ENCODE peak calls at places on chromosomes 11 and 22, in nine cellular contexts. O is suprapubic skin, Y is transverse colon, W is GM12878, K is esophagus muscularis mucosa, F is upper lobe of left lung, S is sigmoid colon, Z is K562, U is H1. T is an unnamed sample.

GRCh38 chr22:37749831-37750595 is 53.2 kb downstream of the TRIOBP start:
- DNase-seq in O (no peak), Z (no peak), F (no peak), W (no peak), S (no peak), U (no peak), K (no peak), Y (no peak), T (no peak)

GRCh38 chr22:38741576-38741975 is 14.2 kb downstream of the SUN2 start:
- DNase-seq in S (no peak), K (no peak), Y (no peak), O (no peak), F (no peak), Z (no peak), W (no peak), U (no peak), T (no peak)

GRCh38 chr11:15139958-15140659 is 25.4 kb downstream of the INSC start:
- DNase-seq in W (no peak), K (no peak), S (no peak), F (no peak), Y (no peak), U (no peak), Z (no peak), O (no peak), T (no peak)

GRCh38 chr11:75850787-75851186 is 35.8 kb downstream of the UVRAG start:
- DNase-seq in F (no peak), Y (no peak), O (no peak), S (no peak), K (no peak), U (no peak), Z (no peak), W (no peak), T (no peak)

GRCh38 chr11:27211370-27212127 is 151.5 kb downstream of the CCDC34 start:
- DNase-seq in W (no peak), Y (no peak), K (no peak), Z (peak; percentile 37), U (no peak), S (no peak), O (no peak), F (no peak), T (no peak)

GRCh38 chr22:41699264-41700104 is at the start of gene MEI1:
- DNase-seq in U (peak; percentile 38), W (peak; percentile 57), Y (peak; percentile 85), O (peak; percentile 88), K (no peak), S (peak; percentile 91), F (peak; percentile 95), Z (no peak), T (peak; percentile 90)

GRCh38 chr11:95279921-95280861 is 49.2 kb upstream of the SESN3 start:
- DNase-seq in W (no peak), U (peak; percentile 43), Z (no peak), O (no peak), K (no peak), Y (no peak), S (no peak), F (no peak), T (no peak)

GRCh38 chr11:61149624-61150615 is 11.3 kb downstream of the VPS37C start:
- DNase-seq in O (no peak), S (peak; percentile 32), Y (peak; percentile 30), Z (peak; percentile 64), F (no peak), U (no peak), K (no peak), W (no peak), T (peak; percentile 56)

GRCh38 chr22:30000566-30000965 is 79.7 kb upstream of the HORMAD2 start:
- DNase-seq in O (no peak), S (no peak), Y (no peak), U (no peak), Z (no peak), F (no peak), W (no peak), K (no peak), T (no peak)

GRCh38 chr11:114149689-114150407 is 90.3 kb downstream of the ZBTB16 start:
- DNase-seq in U (no peak), K (no peak), Y (no peak), W (no peak), F (no peak), O (no peak), S (peak; percentile 34), Z (no peak), T (no peak)

GRCh38 chr11:60589611-60590010 is 74.4 kb downstream of the MS4A13 start:
- DNase-seq in O (no peak), Z (no peak), Y (no peak), S (no peak), U (no peak), K (no peak), W (no peak), F (no peak), T (no peak)

GRCh38 chr11:133956650-133957633 is at the start of gene IGSF9B:
- DNase-seq in Y (peak; percentile 89), S (peak; percentile 94), W (peak; percentile 49), F (peak; percentile 98), U (peak; percentile 47), Z (peak; percentile 46), K (no peak), O (peak; percentile 81), T (peak; percentile 89)

GRCh38 chr11:61836193-61836592 is 8.1 kb downstream of the FADS2 start:
- DNase-seq in W (no peak), Y (no peak), Z (no peak), K (no peak), S (no peak), U (no peak), O (no peak), F (no peak), T (no peak)

GRCh38 chr22:42928969-42929837 is 72.1 kb upstream of the ARFGAP3 start:
- DNase-seq in W (peak; percentile 61), U (no peak), O (peak; percentile 86), K (no peak), F (no peak), Y (no peak), S (no peak), Z (no peak), T (no peak)

GRCh38 chr22:43293661-43294392 is 49.3 kb downstream of the SCUBE1 start:
- DNase-seq in Y (peak; percentile 79), K (peak; percentile 96), Z (peak; percentile 77), U (no peak), S (peak; percentile 97), W (no peak), F (peak; percentile 77), O (peak; percentile 93), T (peak; percentile 57)

GRCh38 chr11:129729823-129730222 is 85.8 kb upstream of the TMEM45B start:
- DNase-seq in Y (no peak), S (no peak), K (no peak), O (no peak), Z (no peak), U (no peak), F (no peak), W (no peak), T (no peak)
- TF ChIP-seq EP300 in Y (no peak), S (no peak), K (no peak), O (no peak), Z (no peak), U (no peak), F (no peak), W (no peak), T (no peak)

GRCh38 chr11:70397983-70398833 is at the start of gene CTTN:
- DNase-seq in F (peak; percentile 97), S (peak; percentile 93), U (peak; percentile 80), Z (peak; percentile 97), Y (peak; percentile 84), O (peak; percentile 92), K (no peak), W (peak; percentile 24), T (peak; percentile 83)
- TF ChIP-seq POLR2A in F (peak; percentile 75), S (peak; percentile 22), U (peak; percentile 81), Z (peak; percentile 86), Y (peak; percentile 68), O (no peak), K (peak; percentile 67), W (peak; percentile 60), T (peak; percentile 59)

GRCh38 chr11:2991477-2992233 is 474 bp downstream of the NAP1L4 start:
- DNase-seq in O (peak; percentile 64), F (peak; percentile 97), K (peak; percentile 95), W (no peak), U (no peak), Z (no peak), S (no peak), Y (no peak), T (no peak)
- TF ChIP-seq POLR2AphosphoS5 in O (peak; percentile 21), F (no peak), K (no peak), W (no peak), U (no peak), Z (peak; percentile 11), S (no peak), Y (no peak), T (no peak)

DNA sequence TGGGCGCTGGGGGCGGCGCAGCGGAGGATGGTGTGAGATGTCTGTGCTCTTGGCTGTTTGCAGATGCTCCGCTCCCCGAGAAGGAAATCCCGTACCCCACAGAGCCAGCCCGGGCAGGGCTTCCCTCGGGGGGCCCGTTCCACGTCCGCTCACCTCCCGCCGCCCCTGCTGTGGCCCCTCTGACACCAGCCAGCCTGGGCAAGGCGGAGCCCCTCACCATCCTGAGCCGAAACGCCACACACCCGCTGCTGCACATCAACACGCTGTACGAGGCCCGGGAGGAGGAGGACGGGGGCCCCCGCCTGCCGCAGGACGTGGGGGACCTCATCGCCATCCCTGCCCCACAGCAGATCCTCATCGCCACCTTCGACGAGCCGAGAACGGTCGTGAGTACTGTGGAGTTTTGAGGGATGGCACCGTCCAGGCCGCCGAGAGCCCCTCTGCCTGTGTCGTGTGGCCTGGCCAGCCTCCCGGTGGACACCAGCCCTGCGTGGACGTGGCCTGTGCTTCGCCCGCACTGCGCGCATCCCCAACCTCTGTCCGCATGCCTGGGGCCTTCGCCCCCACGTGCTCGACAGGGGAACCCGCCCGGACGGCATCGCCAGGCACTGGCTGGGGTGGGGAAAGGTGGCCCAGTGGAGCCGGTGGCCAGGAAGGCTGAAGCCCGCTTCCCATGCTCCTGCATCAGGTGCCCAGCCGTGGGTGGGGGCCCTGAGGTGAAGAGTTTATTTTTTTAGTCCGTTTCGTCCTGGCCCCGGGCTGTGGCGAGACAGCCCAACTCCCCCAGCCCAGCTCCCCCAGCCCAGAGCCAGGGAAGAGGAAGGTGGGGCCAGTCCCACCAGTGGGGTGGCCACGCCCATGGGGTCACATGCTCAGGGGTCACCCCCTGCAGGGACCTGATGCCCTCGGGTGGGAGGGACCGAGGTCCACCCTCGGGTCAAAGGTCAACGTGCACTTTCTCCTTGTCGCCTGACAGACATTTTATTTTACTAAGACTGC is 6.5 kb upstream of the TRABD start:
- DNase-seq in Z (no peak), Y (peak; percentile 11), W (no peak), F (peak; percentile 80), K (no peak), U (no peak), O (no peak), S (peak; percentile 61), T (no peak)
- TF ChIP-seq EP300 in Z (no peak), Y (no peak), W (no peak), F (no peak), K (no peak), U (no peak), O (no peak), S (no peak), T (no peak)